ENCODE peak calls at places on chromosomes 12 and 14, in ten cellular contexts. U, E, V, P, M, W, A, F, J and Z are unnamed samples.

GRCh38 chr14:84465890-84466289 is 1064.1 kb upstream of the FLRT2 start:
- DNase-seq in U (no peak), E (no peak), J (no peak), W (peak), A (no peak), F (no peak), P (no peak), V (no peak), M (peak), Z (no peak)

GRCh38 chr14:55133416-55133815 is 4.4 kb downstream of the LGALS3 start:
- DNase-seq in U (no peak), W (no peak), M (peak), A (no peak), V (no peak), E (no peak), F (no peak), J (no peak), P (no peak), Z (no peak)

GRCh38 chr12:6768385-6769002 is 2.3 kb downstream of the PTMS start:
- DNase-seq in J (no peak), P (no peak), F (no peak), A (no peak), U (no peak), E (no peak), M (no peak), V (no peak), W (peak), Z (no peak)

GRCh38 chr14:69260979-69261605 is 1.1 kb downstream of the GALNT16 start:
- DNase-seq in M (no peak), A (peak), W (no peak), U (peak), F (no peak), P (no peak), J (peak), E (peak), V (no peak), Z (no peak)

GRCh38 chr12:108570743-108571603 is 8.6 kb downstream of the ISCU start:
- DNase-seq in A (peak), U (peak), J (no peak), P (no peak), M (peak), E (no peak), W (peak), F (no peak), V (no peak), Z (no peak)

GRCh38 chr12:18246057-18246456 is 15.3 kb upstream of the PIK3C2G start:
- DNase-seq in F (no peak), A (no peak), M (no peak), E (no peak), W (no peak), J (no peak), V (no peak), U (no peak), P (no peak), Z (no peak)

GRCh38 chr12:27207626-27208413 is 36.3 kb upstream of the STK38L start:
- DNase-seq in V (no peak), J (no peak), U (peak), A (no peak), P (no peak), W (no peak), F (no peak), M (no peak), E (no peak), Z (no peak)

GRCh38 chr12:130508318-130508717 is 170.6 kb downstream of the PIWIL1 start:
- DNase-seq in V (no peak), W (no peak), M (no peak), A (no peak), F (no peak), U (no peak), E (no peak), P (no peak), J (no peak), Z (no peak)

GRCh38 chr12:45518516-45519235 is 210.8 kb upstream of the ARID2 start:
- DNase-seq in U (peak), E (peak), V (no peak), A (no peak), F (no peak), J (no peak), W (no peak), P (no peak), M (no peak), Z (no peak)

GRCh38 chr14:71286126-71286525 is 378.9 kb downstream of the PCNX1 start:
- DNase-seq in J (no peak), A (no peak), W (no peak), F (no peak), V (no peak), P (no peak), E (no peak), M (no peak), U (no peak), Z (no peak)